ENCODE peak calls at places on chromosomes 1 and 21, in five cellular contexts. X, P, E, C and O are unnamed samples.

GRCh38 chr1:156319664-156320063 is 18.4 kb downstream of the CCT3 start:
- DNase-seq in X (no peak), C (no peak), E (no peak), P (no peak), O (peak)

GRCh38 chr1:183310753-183311465 is 107.3 kb downstream of the NMNAT2 start:
- DNase-seq in X (no peak), P (no peak), C (no peak), E (no peak), O (peak)

GRCh38 chr21:19781881-19782652 is 1216.1 kb upstream of the NCAM2 start:
- DNase-seq in X (no peak), E (no peak), C (peak), P (no peak), O (peak)

GRCh38 chr1:209029737-209030136 is 553.8 kb upstream of the CAMK1G start:
- DNase-seq in E (no peak), C (no peak), P (no peak), X (no peak), O (no peak)

GRCh38 chr1:248404024-248404423 is 1.2 kb downstream of the OR2T1 start:
- DNase-seq in X (peak), E (no peak), C (no peak), P (no peak), O (peak)

GRCh38 chr1:191585095-191585494 is 573.2 kb upstream of the RGS18 start:
- DNase-seq in E (no peak), P (no peak), X (no peak), C (no peak), O (no peak)

GRCh38 chr1:55040953-55041494 is 1.7 kb downstream of the PCSK9 start:
- DNase-seq in X (no peak), E (no peak), P (no peak), C (no peak), O (no peak)

GRCh38 chr1:109132980-109133379 is 19.1 kb downstream of the ELAPOR1 start:
- DNase-seq in X (no peak), P (no peak), C (no peak), E (no peak), O (no peak)

GRCh38 chr1:174742805-174743653 is 256.7 kb upstream of the CACYBP start:
- DNase-seq in E (no peak), C (no peak), P (no peak), X (no peak), O (no peak)

GRCh38 chr1:32334274-32334861 is 1.7 kb downstream of the MARCKSL1 start:
- DNase-seq in X (no peak), C (no peak), P (no peak), E (no peak), O (no peak)

GRCh38 chr1:25544819-25545218 is 1.4 kb downstream of the LDLRAP1 start:
- DNase-seq in X (no peak), E (no peak), C (no peak), P (no peak), O (no peak)

GRCh38 chr1:163090321-163090945 is 21.3 kb downstream of the RGS4 start:
- DNase-seq in P (no peak), X (no peak), C (no peak), E (no peak), O (peak)

GRCh38 chr1:214761030-214761429 is 158.0 kb downstream of the CENPF start:
- DNase-seq in P (no peak), X (no peak), E (no peak), C (no peak), O (no peak)

GRCh38 chr1:206703647-206704046 is 18.9 kb downstream of the MAPKAPK2 start:
- DNase-seq in C (no peak), E (no peak), P (no peak), X (no peak), O (no peak)

DNA sequence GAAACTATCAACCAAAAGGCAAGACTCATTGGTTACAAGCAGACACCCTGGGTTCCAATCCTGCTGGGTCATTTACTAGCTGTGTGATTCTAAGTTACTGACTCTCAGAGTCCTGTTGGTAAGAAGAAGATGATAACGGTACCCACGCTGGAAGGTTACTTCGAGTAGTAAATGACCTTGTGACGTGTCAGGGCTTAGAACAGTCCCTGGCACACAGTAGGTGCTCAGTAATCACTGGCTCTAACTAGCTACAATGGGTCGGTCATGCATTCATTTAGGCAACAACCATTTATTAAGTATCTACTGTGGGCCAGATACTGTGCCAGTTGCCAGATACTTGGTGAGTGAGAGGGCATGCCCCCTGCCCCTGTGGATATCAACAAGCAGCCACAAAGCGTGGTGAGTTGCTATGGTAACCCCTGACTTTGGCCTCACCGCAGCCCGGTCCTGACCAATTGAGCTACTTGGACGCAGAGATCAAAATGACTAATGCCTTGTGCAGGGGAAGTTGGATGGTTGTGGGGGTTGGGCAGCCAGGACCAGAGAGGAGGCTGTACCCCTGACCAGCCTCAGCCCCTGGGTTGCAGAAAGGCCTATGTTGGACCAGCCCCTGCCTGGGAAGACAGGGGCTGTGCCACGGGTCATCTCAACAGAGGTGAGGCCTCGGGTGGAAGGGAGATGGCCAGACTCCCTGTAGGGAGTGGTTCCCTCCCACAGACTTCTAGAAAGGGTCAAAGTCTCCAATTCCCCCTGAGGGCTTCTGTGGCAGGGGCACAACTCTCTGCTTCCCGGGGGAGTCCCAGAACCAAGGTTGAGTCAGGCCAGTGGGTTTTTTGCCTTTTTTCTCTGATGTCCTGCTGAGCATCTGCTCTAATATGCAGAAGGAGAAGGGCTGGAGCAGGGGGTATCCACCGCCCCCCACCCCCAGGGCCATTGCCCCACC is 16.0 kb downstream of the DHRS3 start:
- DNase-seq in E (no peak), P (no peak), X (no peak), C (peak), O (peak)
- H2BK12ac ChIP-seq in E (no peak), P (no peak), X (no peak), C (no peak), O (no peak)

DNA sequence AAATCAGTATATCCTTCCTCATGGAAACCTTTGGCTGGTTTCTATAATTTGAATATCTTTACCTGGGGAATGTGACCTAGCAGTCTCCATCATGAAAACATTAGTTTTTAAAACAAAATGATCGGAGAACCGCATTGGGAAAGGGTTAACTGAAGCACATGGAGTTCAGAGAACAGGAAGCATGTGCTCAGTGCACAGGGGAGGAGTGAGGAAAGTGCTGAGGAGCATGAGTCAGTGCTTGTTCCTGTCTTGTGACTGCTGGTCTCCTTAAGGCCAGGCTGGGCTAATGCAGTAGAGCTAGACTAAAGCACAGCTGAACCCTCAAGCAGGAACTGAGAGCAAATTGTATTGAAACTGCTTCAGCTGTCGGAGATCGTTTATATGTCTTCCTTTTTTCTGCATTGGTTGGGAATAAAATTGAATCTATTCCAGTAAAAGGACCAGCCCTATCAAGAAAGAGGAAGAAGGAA is 5.8 kb downstream of the IFI16 start:
- DNase-seq in P (no peak), E (peak), X (no peak), C (no peak), O (peak)
- H3K27ac ChIP-seq in P (no peak), E (no peak), X (no peak), C (no peak), O (peak)

DNA sequence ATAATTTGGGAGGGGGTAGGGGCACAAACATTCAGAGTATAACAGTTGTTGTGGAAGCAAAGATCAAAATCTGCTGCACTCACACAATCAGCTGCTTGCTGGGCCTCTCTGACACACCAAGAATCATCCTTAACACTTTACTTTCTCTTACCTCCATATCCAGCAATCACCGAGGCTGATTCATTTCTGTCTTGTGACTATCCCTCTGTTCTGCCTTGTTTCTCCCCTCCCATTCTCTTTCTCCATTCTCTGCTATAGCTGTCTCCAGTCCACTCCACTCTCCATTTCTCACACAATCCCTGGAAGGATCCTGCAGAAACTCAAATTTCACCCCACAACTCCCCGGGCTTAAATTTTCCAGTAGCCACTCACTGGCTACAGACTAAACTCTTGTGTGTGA is 91.8 kb upstream of the NGF start:
- DNase-seq in X (no peak), E (no peak), C (no peak), P (no peak), O (peak)
- H4K8ac ChIP-seq in X (no peak), E (no peak), C (no peak), P (no peak), O (no peak)

GRCh38 chr1:53317651-53318539 is 10.0 kb downstream of the LRP8 start:
- DNase-seq in P (no peak), E (no peak), C (no peak), X (no peak), O (no peak)
- H2BK12ac ChIP-seq in P (no peak), E (no peak), C (no peak), X (no peak), O (no peak)

GRCh38 chr1:201284636-201285035 is 1.3 kb downstream of the PKP1 start:
- DNase-seq in X (no peak), P (no peak), E (no peak), C (no peak), O (no peak)

GRCh38 chr1:201283836-201284553 is 689 bp downstream of the PKP1 start:
- DNase-seq in P (no peak), C (peak), E (no peak), X (no peak), O (no peak)

GRCh38 chr1:201282216-201282615 is 1.1 kb upstream of the PKP1 start:
- DNase-seq in C (no peak), E (no peak), X (no peak), P (no peak), O (no peak)

GRCh38 chr1:201281573-201281972 is 1.7 kb upstream of the PKP1 start:
- DNase-seq in P (no peak), E (no peak), C (no peak), X (no peak), O (no peak)

GRCh38 chr1:201282931-201283829 is at the start of gene PKP1:
- DNase-seq in P (peak), X (no peak), C (peak), E (no peak), O (no peak)
- H3K27ac ChIP-seq in P (no peak), X (no peak), C (no peak), E (no peak), O (no peak)